ENCODE peak calls at places on chromosomes 3 and 15, in nine cellular contexts. One of them, this sample, is unnamed.

GRCh38 chr3:176978441-176978840 is 218.8 kb downstream of the TBL1XR1 start:
- DNase-seq in dorsolateral prefrontal cortex: no peak
- DNase-seq in CD4-positive, alpha-beta T cell: no peak
- DNase-seq in IMR-90: no peak
- DNase-seq in brain microvascular endothelial cell: no peak
- DNase-seq in type B pancreatic cell: no peak
- DNase-seq in kidney epithelial cell: no peak
- DNase-seq in uterus: no peak
- DNase-seq in OCI-LY7: no peak
- DNase-seq in this sample: no peak

GRCh38 chr3:24850245-24850644 is 355.6 kb upstream of the THRB start:
- DNase-seq in CD4-positive, alpha-beta T cell: no peak
- DNase-seq in IMR-90: no peak
- DNase-seq in type B pancreatic cell: no peak
- DNase-seq in OCI-LY7: no peak
- DNase-seq in uterus: no peak
- DNase-seq in kidney epithelial cell: no peak
- DNase-seq in brain microvascular endothelial cell: no peak
- DNase-seq in dorsolateral prefrontal cortex: no peak
- DNase-seq in this sample: no peak

GRCh38 chr15:39009740-39010139 is 445.1 kb upstream of the RASGRP1 start:
- DNase-seq in dorsolateral prefrontal cortex: no peak
- DNase-seq in brain microvascular endothelial cell: no peak
- DNase-seq in uterus: no peak
- DNase-seq in OCI-LY7: no peak
- DNase-seq in kidney epithelial cell: no peak
- DNase-seq in CD4-positive, alpha-beta T cell: no peak
- DNase-seq in type B pancreatic cell: no peak
- DNase-seq in IMR-90: no peak
- DNase-seq in this sample: no peak

GRCh38 chr15:62342959-62343358 is 177.9 kb upstream of the C2CD4B start:
- DNase-seq in uterus: no peak
- DNase-seq in IMR-90: no peak
- DNase-seq in brain microvascular endothelial cell: no peak
- DNase-seq in type B pancreatic cell: no peak
- DNase-seq in kidney epithelial cell: no peak
- DNase-seq in OCI-LY7: no peak
- DNase-seq in CD4-positive, alpha-beta T cell: no peak
- DNase-seq in dorsolateral prefrontal cortex: no peak
- DNase-seq in this sample: no peak

GRCh38 chr3:194672876-194673275 is 885 bp upstream of the LSG1 start:
- DNase-seq in dorsolateral prefrontal cortex: no peak
- DNase-seq in brain microvascular endothelial cell: no peak
- DNase-seq in kidney epithelial cell: no peak
- DNase-seq in OCI-LY7: no peak
- DNase-seq in type B pancreatic cell: no peak
- DNase-seq in CD4-positive, alpha-beta T cell: no peak
- DNase-seq in IMR-90: no peak
- DNase-seq in uterus: no peak
- DNase-seq in this sample: no peak

GRCh38 chr3:143608966-143609365 is 239.3 kb downstream of the SLC9A9 start:
- DNase-seq in dorsolateral prefrontal cortex: no peak
- DNase-seq in kidney epithelial cell: peak
- DNase-seq in brain microvascular endothelial cell: peak
- DNase-seq in type B pancreatic cell: no peak
- DNase-seq in CD4-positive, alpha-beta T cell: no peak
- DNase-seq in uterus: no peak
- DNase-seq in IMR-90: peak
- DNase-seq in OCI-LY7: no peak
- DNase-seq in this sample: no peak

GRCh38 chr3:9902372-9903237 is at the start of gene IL17RE:
- DNase-seq in IMR-90: no peak
- DNase-seq in dorsolateral prefrontal cortex: no peak
- DNase-seq in brain microvascular endothelial cell: no peak
- DNase-seq in uterus: no peak
- DNase-seq in OCI-LY7: no peak
- DNase-seq in kidney epithelial cell: no peak
- DNase-seq in CD4-positive, alpha-beta T cell: no peak
- DNase-seq in type B pancreatic cell: no peak
- DNase-seq in this sample: no peak

GRCh38 chr15:89760303-89761008 is 9.4 kb upstream of the MESP1 start:
- DNase-seq in brain microvascular endothelial cell: peak
- DNase-seq in uterus: peak
- DNase-seq in IMR-90: peak
- DNase-seq in type B pancreatic cell: peak
- DNase-seq in CD4-positive, alpha-beta T cell: peak
- DNase-seq in OCI-LY7: peak
- DNase-seq in dorsolateral prefrontal cortex: peak
- DNase-seq in kidney epithelial cell: no peak
- DNase-seq in this sample: peak

GRCh38 chr15:70795311-70795665 is 31.9 kb upstream of the UACA start:
- DNase-seq in OCI-LY7: no peak
- DNase-seq in dorsolateral prefrontal cortex: no peak
- DNase-seq in uterus: no peak
- DNase-seq in type B pancreatic cell: no peak
- DNase-seq in kidney epithelial cell: peak
- DNase-seq in IMR-90: peak
- DNase-seq in CD4-positive, alpha-beta T cell: no peak
- DNase-seq in brain microvascular endothelial cell: peak
- DNase-seq in this sample: no peak

GRCh38 chr3:29275309-29275708 is 5.6 kb upstream of the RBMS3 start:
- DNase-seq in brain microvascular endothelial cell: no peak
- DNase-seq in CD4-positive, alpha-beta T cell: no peak
- DNase-seq in OCI-LY7: no peak
- DNase-seq in uterus: peak
- DNase-seq in IMR-90: peak
- DNase-seq in type B pancreatic cell: no peak
- DNase-seq in dorsolateral prefrontal cortex: no peak
- DNase-seq in kidney epithelial cell: no peak
- DNase-seq in this sample: no peak

GRCh38 chr15:62994975-62995730 is 47.4 kb upstream of the TPM1 start:
- DNase-seq in type B pancreatic cell: no peak
- DNase-seq in IMR-90: peak
- DNase-seq in kidney epithelial cell: no peak
- DNase-seq in brain microvascular endothelial cell: peak
- DNase-seq in CD4-positive, alpha-beta T cell: no peak
- DNase-seq in uterus: no peak
- DNase-seq in dorsolateral prefrontal cortex: no peak
- DNase-seq in OCI-LY7: no peak
- DNase-seq in this sample: no peak

GRCh38 chr3:120614765-120615164 is 18.6 kb downstream of the NDUFB4 start:
- DNase-seq in uterus: no peak
- DNase-seq in dorsolateral prefrontal cortex: no peak
- DNase-seq in OCI-LY7: no peak
- DNase-seq in type B pancreatic cell: no peak
- DNase-seq in kidney epithelial cell: no peak
- DNase-seq in IMR-90: no peak
- DNase-seq in brain microvascular endothelial cell: no peak
- DNase-seq in CD4-positive, alpha-beta T cell: no peak
- DNase-seq in this sample: no peak

GRCh38 chr15:80384442-80384841 is 19.7 kb upstream of the ARNT2 start:
- DNase-seq in dorsolateral prefrontal cortex: no peak
- DNase-seq in IMR-90: no peak
- DNase-seq in type B pancreatic cell: no peak
- DNase-seq in OCI-LY7: no peak
- DNase-seq in CD4-positive, alpha-beta T cell: no peak
- DNase-seq in brain microvascular endothelial cell: no peak
- DNase-seq in uterus: no peak
- DNase-seq in kidney epithelial cell: no peak
- DNase-seq in this sample: no peak

GRCh38 chr15:77853008-77853328 is 220.3 kb upstream of the LINGO1 start:
- DNase-seq in IMR-90: no peak
- DNase-seq in brain microvascular endothelial cell: no peak
- DNase-seq in OCI-LY7: no peak
- DNase-seq in uterus: no peak
- DNase-seq in type B pancreatic cell: no peak
- DNase-seq in dorsolateral prefrontal cortex: no peak
- DNase-seq in CD4-positive, alpha-beta T cell: no peak
- DNase-seq in kidney epithelial cell: no peak
- DNase-seq in this sample: no peak

GRCh38 chr15:40104296-40104864 is 4.3 kb downstream of the BMF start:
- DNase-seq in brain microvascular endothelial cell: no peak
- DNase-seq in type B pancreatic cell: no peak
- DNase-seq in dorsolateral prefrontal cortex: no peak
- DNase-seq in OCI-LY7: no peak
- DNase-seq in uterus: no peak
- DNase-seq in IMR-90: no peak
- DNase-seq in kidney epithelial cell: no peak
- DNase-seq in CD4-positive, alpha-beta T cell: no peak
- DNase-seq in this sample: no peak

GRCh38 chr3:121988146-121988545 is 33.9 kb downstream of the ILDR1 start:
- DNase-seq in dorsolateral prefrontal cortex: no peak
- DNase-seq in CD4-positive, alpha-beta T cell: no peak
- DNase-seq in IMR-90: no peak
- DNase-seq in OCI-LY7: no peak
- DNase-seq in uterus: no peak
- DNase-seq in type B pancreatic cell: no peak
- DNase-seq in kidney epithelial cell: no peak
- DNase-seq in brain microvascular endothelial cell: no peak
- DNase-seq in this sample: no peak

GRCh38 chr3:121995190-121996137 is 26.6 kb downstream of the ILDR1 start:
- DNase-seq in uterus: no peak
- DNase-seq in kidney epithelial cell: peak
- DNase-seq in OCI-LY7: peak
- DNase-seq in CD4-positive, alpha-beta T cell: no peak
- DNase-seq in dorsolateral prefrontal cortex: peak
- DNase-seq in type B pancreatic cell: no peak
- DNase-seq in brain microvascular endothelial cell: peak
- DNase-seq in IMR-90: peak
- DNase-seq in this sample: peak

GRCh38 chr3:121985841-121986240 is 36.2 kb downstream of the ILDR1 start:
- DNase-seq in dorsolateral prefrontal cortex: no peak
- DNase-seq in IMR-90: no peak
- DNase-seq in brain microvascular endothelial cell: no peak
- DNase-seq in type B pancreatic cell: no peak
- DNase-seq in kidney epithelial cell: no peak
- DNase-seq in CD4-positive, alpha-beta T cell: no peak
- DNase-seq in uterus: no peak
- DNase-seq in OCI-LY7: no peak
- DNase-seq in this sample: no peak

GRCh38 chr3:121992601-121993560 is 29.2 kb downstream of the ILDR1 start:
- DNase-seq in dorsolateral prefrontal cortex: no peak
- DNase-seq in brain microvascular endothelial cell: no peak
- DNase-seq in OCI-LY7: peak
- DNase-seq in uterus: no peak
- DNase-seq in CD4-positive, alpha-beta T cell: no peak
- DNase-seq in IMR-90: no peak
- DNase-seq in type B pancreatic cell: no peak
- DNase-seq in kidney epithelial cell: no peak
- DNase-seq in this sample: no peak

GRCh38 chr3:121989943-121990342 is 32.1 kb downstream of the ILDR1 start:
- DNase-seq in IMR-90: no peak
- DNase-seq in type B pancreatic cell: no peak
- DNase-seq in CD4-positive, alpha-beta T cell: no peak
- DNase-seq in uterus: no peak
- DNase-seq in dorsolateral prefrontal cortex: no peak
- DNase-seq in brain microvascular endothelial cell: no peak
- DNase-seq in kidney epithelial cell: no peak
- DNase-seq in OCI-LY7: peak
- DNase-seq in this sample: no peak
- TF ChIP-seq CTCF in IMR-90: no peak
- TF ChIP-seq CTCF in type B pancreatic cell: no peak
- TF ChIP-seq CTCF in CD4-positive, alpha-beta T cell: no peak
- TF ChIP-seq CTCF in uterus: no peak
- TF ChIP-seq CTCF in dorsolateral prefrontal cortex: no peak
- TF ChIP-seq CTCF in brain microvascular endothelial cell: no peak
- TF ChIP-seq CTCF in kidney epithelial cell: no peak
- TF ChIP-seq CTCF in OCI-LY7: peak
- TF ChIP-seq CTCF in this sample: peak

GRCh38 chr3:87766736-87767135 is 292.1 kb downstream of the CGGBP1 start:
- DNase-seq in type B pancreatic cell: no peak
- DNase-seq in OCI-LY7: no peak
- DNase-seq in dorsolateral prefrontal cortex: no peak
- DNase-seq in IMR-90: no peak
- DNase-seq in kidney epithelial cell: no peak
- DNase-seq in uterus: no peak
- DNase-seq in CD4-positive, alpha-beta T cell: no peak
- DNase-seq in brain microvascular endothelial cell: no peak
- DNase-seq in this sample: no peak

DNA sequence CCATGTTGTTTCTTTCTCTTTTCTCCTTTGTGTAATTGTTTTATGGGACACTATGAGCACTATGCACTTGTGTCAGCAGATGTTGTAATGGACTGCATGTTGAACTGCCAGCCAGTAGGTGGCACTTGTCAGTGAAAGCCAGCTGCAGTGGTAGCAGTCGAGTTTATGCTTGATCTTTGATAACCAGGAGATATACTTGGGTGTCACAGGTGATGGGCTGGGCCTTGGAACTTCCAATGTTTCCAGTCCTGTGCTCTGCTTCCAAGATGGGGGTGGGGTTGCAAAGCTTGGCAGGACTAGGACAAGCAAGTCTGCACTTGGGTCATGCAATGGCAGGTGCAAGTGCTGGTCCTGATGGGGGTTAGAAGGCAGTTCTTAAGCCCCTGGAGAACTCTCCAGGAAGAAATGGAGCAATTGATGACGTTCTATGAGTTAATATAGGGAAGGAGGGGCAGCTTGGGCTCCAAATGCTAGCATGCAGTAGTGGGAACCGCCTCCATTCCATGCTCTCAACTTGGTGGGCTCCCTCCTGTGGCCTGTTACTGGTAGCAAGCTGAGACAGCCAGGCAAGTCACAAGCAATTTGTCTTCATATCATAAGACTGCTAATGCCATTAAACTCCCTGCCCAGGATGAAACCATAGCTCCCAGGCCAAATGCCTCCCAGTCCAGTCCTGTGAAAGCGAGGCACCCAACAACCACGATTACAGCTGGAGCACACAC is 287.3 kb downstream of the CGGBP1 start:
- DNase-seq in OCI-LY7: peak
- DNase-seq in brain microvascular endothelial cell: peak
- DNase-seq in CD4-positive, alpha-beta T cell: peak
- DNase-seq in IMR-90: peak
- DNase-seq in kidney epithelial cell: no peak
- DNase-seq in type B pancreatic cell: no peak
- DNase-seq in uterus: no peak
- DNase-seq in dorsolateral prefrontal cortex: no peak
- DNase-seq in this sample: no peak
- TF ChIP-seq CTCF in OCI-LY7: peak
- TF ChIP-seq CTCF in brain microvascular endothelial cell: peak
- TF ChIP-seq CTCF in CD4-positive, alpha-beta T cell: peak
- TF ChIP-seq CTCF in IMR-90: peak
- TF ChIP-seq CTCF in kidney epithelial cell: peak
- TF ChIP-seq CTCF in type B pancreatic cell: peak
- TF ChIP-seq CTCF in uterus: no peak
- TF ChIP-seq CTCF in dorsolateral prefrontal cortex: peak
- TF ChIP-seq CTCF in this sample: peak

GRCh38 chr3:50658416-50658815 is 16.3 kb upstream of the DOCK3 start:
- DNase-seq in kidney epithelial cell: no peak
- DNase-seq in uterus: no peak
- DNase-seq in OCI-LY7: no peak
- DNase-seq in brain microvascular endothelial cell: no peak
- DNase-seq in IMR-90: no peak
- DNase-seq in type B pancreatic cell: no peak
- DNase-seq in dorsolateral prefrontal cortex: no peak
- DNase-seq in CD4-positive, alpha-beta T cell: no peak
- DNase-seq in this sample: peak
- TF ChIP-seq CTCF in kidney epithelial cell: no peak
- TF ChIP-seq CTCF in uterus: no peak
- TF ChIP-seq CTCF in OCI-LY7: no peak
- TF ChIP-seq CTCF in brain microvascular endothelial cell: no peak
- TF ChIP-seq CTCF in IMR-90: no peak
- TF ChIP-seq CTCF in type B pancreatic cell: no peak
- TF ChIP-seq CTCF in dorsolateral prefrontal cortex: no peak
- TF ChIP-seq CTCF in CD4-positive, alpha-beta T cell: no peak
- TF ChIP-seq CTCF in this sample: no peak

GRCh38 chr3:81995334-81995733 is 233.9 kb upstream of the GBE1 start:
- DNase-seq in IMR-90: no peak
- DNase-seq in kidney epithelial cell: no peak
- DNase-seq in brain microvascular endothelial cell: no peak
- DNase-seq in CD4-positive, alpha-beta T cell: no peak
- DNase-seq in OCI-LY7: no peak
- DNase-seq in uterus: no peak
- DNase-seq in dorsolateral prefrontal cortex: no peak
- DNase-seq in type B pancreatic cell: no peak
- DNase-seq in this sample: no peak
- TF ChIP-seq CTCF in IMR-90: no peak
- TF ChIP-seq CTCF in kidney epithelial cell: peak
- TF ChIP-seq CTCF in brain microvascular endothelial cell: peak
- TF ChIP-seq CTCF in CD4-positive, alpha-beta T cell: no peak
- TF ChIP-seq CTCF in OCI-LY7: no peak
- TF ChIP-seq CTCF in uterus: no peak
- TF ChIP-seq CTCF in dorsolateral prefrontal cortex: no peak
- TF ChIP-seq CTCF in type B pancreatic cell: no peak
- TF ChIP-seq CTCF in this sample: no peak